ENCODE peak calls at places on chromosomes 16 and 17, in four cellular contexts. P is GM12878, A is HepG2, R is K562. T is an unnamed sample.

GRCh38 chr17:17511971-17512858 is 16.0 kb upstream of the RASD1 start:
- DNase-seq in P (no peak), A (no peak), R (no peak), T (no peak)

GRCh38 chr17:51016099-51016498 is 104.6 kb downstream of the SPAG9 start:
- DNase-seq in P (no peak), A (no peak), R (no peak), T (no peak)

GRCh38 chr17:67050476-67051154 is 6.3 kb downstream of the CACNG1 start:
- DNase-seq in P (no peak), A (no peak), R (no peak), T (no peak)

GRCh38 chr17:50684612-50685333 is 22.9 kb downstream of the ANKRD40 start:
- DNase-seq in P (no peak), A (peak), R (no peak), T (peak)

GRCh38 chr16:71882505-71883192 is 1.3 kb downstream of the ZNF821 start:
- DNase-seq in P (peak), A (peak), R (peak), T (peak)

GRCh38 chr16:49454426-49455180 is 81.0 kb downstream of the C16orf78 start:
- DNase-seq in P (no peak), A (no peak), R (no peak), T (no peak)

GRCh38 chr16:14366974-14367707 is 262.9 kb downstream of the PARN start:
- DNase-seq in P (no peak), A (no peak), R (no peak), T (no peak)

GRCh38 chr17:74768069-74768762 is 7.9 kb downstream of the NAT9 start:
- DNase-seq in P (no peak), A (no peak), R (no peak), T (no peak)

GRCh38 chr17:17713839-17714238 is 32.6 kb downstream of the RAI1 start:
- DNase-seq in P (no peak), A (peak), R (no peak), T (no peak)

GRCh38 chr17:51397361-51398127 is 137.2 kb downstream of the UTP18 start:
- DNase-seq in P (no peak), A (no peak), R (no peak), T (no peak)

GRCh38 chr16:68397710-68398171 is 50.6 kb downstream of the SMPD3 start:
- DNase-seq in P (no peak), A (no peak), R (no peak), T (no peak)

GRCh38 chr17:5870231-5870953 is 199.8 kb upstream of the WSCD1 start:
- DNase-seq in P (no peak), A (no peak), R (no peak), T (no peak)

GRCh38 chr16:56469748-56470147 is 18.4 kb downstream of the OGFOD1 start:
- DNase-seq in P (no peak), A (no peak), R (no peak), T (no peak)

GRCh38 chr17:80109713-80110446 is 8.5 kb downstream of the GAA start:
- DNase-seq in P (no peak), A (no peak), R (no peak), T (peak)

DNA sequence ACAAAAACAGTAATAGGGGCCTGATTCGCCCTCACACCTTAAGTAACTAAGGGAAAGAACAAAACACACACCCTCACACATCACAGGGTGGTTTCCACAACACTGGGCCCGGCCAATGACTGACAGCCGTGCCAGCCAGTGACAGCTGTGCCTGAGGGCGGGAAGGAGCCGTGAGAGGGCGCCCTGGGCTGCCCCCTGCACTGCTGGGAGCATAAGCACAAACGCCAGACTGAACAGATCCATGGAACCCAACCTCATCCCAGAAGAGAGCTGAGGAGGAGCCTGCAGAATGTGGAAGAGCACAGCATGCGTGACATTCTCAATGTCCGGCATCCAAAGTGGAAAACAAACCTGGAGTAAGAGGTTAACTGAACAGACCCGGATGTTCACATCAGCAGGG is 16.0 kb downstream of the CSNK1D start:
- DNase-seq in P (no peak), A (no peak), R (no peak), T (peak)
- TF ChIP-seq CBFB in P (no peak), A (no peak), R (no peak), T (no peak)

GRCh38 chr16:81848306-81848853 is 69.3 kb downstream of the PLCG2 start:
- DNase-seq in P (no peak), A (no peak), R (peak), T (no peak)
- TF ChIP-seq CBFB in P (no peak), A (no peak), R (no peak), T (no peak)

GRCh38 chr16:88445583-88445960 is 7.5 kb upstream of the ZFPM1 start:
- DNase-seq in P (no peak), A (no peak), R (no peak), T (no peak)
- TF ChIP-seq CBFB in P (no peak), A (no peak), R (no peak), T (no peak)

GRCh38 chr17:45144199-45145034 is 3.9 kb upstream of the HEXIM1 start:
- DNase-seq in P (no peak), A (no peak), R (peak), T (peak)
- TF ChIP-seq CBFB in P (no peak), A (no peak), R (no peak), T (no peak)

GRCh38 chr17:64773386-64773835 is 111.3 kb upstream of the SMURF2 start:
- DNase-seq in P (no peak), A (no peak), R (no peak), T (no peak)

GRCh38 chr17:64767269-64767997 is 105.3 kb upstream of the SMURF2 start:
- DNase-seq in P (no peak), A (no peak), R (no peak), T (no peak)

GRCh38 chr17:64772845-64773299 is 110.8 kb upstream of the SMURF2 start:
- DNase-seq in P (no peak), A (no peak), R (no peak), T (no peak)

GRCh38 chr17:64771980-64772844 is 110.1 kb upstream of the SMURF2 start:
- DNase-seq in P (no peak), A (no peak), R (no peak), T (no peak)

GRCh38 chr17:64769712-64770111 is 107.6 kb upstream of the SMURF2 start:
- DNase-seq in P (no peak), A (no peak), R (no peak), T (no peak)
- TF ChIP-seq CBFB in P (no peak), A (no peak), R (no peak), T (no peak)

GRCh38 chr17:36475346-36475970 is 11.0 kb upstream of the ZNHIT3 start:
- DNase-seq in P (no peak), A (no peak), R (no peak), T (no peak)
- TF ChIP-seq CBFB in P (no peak), A (no peak), R (no peak), T (no peak)

DNA sequence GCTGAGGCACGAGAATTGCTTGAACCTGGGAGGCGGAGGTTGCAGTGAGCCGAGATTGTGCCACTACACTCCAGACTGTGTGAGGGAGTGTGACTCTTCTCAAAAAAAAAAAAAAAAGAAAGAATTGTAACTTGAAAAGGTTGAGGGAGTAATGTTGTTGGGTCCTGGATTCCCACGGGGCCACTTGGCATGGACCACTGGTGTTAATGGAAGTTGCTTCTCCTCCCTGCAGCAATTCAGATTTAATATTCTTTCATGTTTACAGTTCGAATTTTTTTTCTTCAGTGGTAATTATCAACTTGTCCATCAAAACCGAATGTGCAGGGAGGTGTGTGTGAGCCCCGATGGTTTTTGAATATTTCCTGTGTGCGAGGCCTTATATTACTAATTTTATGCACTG is 7.2 kb downstream of the EPN2 start:
- DNase-seq in P (no peak), A (no peak), R (no peak), T (no peak)
- TF ChIP-seq CBFB in P (no peak), A (no peak), R (no peak), T (no peak)

GRCh38 chr17:21573961-21574610 is 118.2 kb upstream of the KCNJ18 start:
- DNase-seq in P (no peak), A (no peak), R (peak), T (no peak)
- TF ChIP-seq CBFB in P (no peak), A (no peak), R (no peak), T (no peak)

GRCh38 chr16:3101018-3101840 is 2.1 kb upstream of the ZSCAN10 start:
- DNase-seq in P (no peak), A (peak), R (peak), T (peak)
- TF ChIP-seq CBFB in P (no peak), A (no peak), R (peak), T (no peak)